ENCODE peak calls at places on chromosome 15, in four cellular contexts. One of them, this sample, is unnamed.

GRCh38 chr15:25803541-25803940 is 59.6 kb downstream of the ATP10A start:
- DNase-seq in AG09309: no peak
- DNase-seq in fibroblast of pulmonary artery: no peak
- DNase-seq in fibroblast of mammary gland: no peak
- DNase-seq in this sample: no peak

GRCh38 chr15:76994496-76994895 is 430 bp upstream of the PSTPIP1 start:
- DNase-seq in AG09309: no peak
- DNase-seq in fibroblast of mammary gland: no peak
- DNase-seq in fibroblast of pulmonary artery: no peak
- DNase-seq in this sample: no peak

GRCh38 chr15:56765252-56765651 is 31.9 kb upstream of the ZNF280D start:
- DNase-seq in fibroblast of pulmonary artery: peak
- DNase-seq in fibroblast of mammary gland: peak
- DNase-seq in AG09309: no peak
- DNase-seq in this sample: peak

GRCh38 chr15:80020731-80021130 is 38.7 kb upstream of the ZFAND6 start:
- DNase-seq in fibroblast of pulmonary artery: no peak
- DNase-seq in fibroblast of mammary gland: no peak
- DNase-seq in AG09309: no peak
- DNase-seq in this sample: no peak

GRCh38 chr15:78322243-78322642 is 17.9 kb upstream of the CRABP1 start:
- DNase-seq in fibroblast of mammary gland: no peak
- DNase-seq in AG09309: no peak
- DNase-seq in fibroblast of pulmonary artery: peak
- DNase-seq in this sample: peak

GRCh38 chr15:55863911-55864310 is 121.0 kb upstream of the PRTG start:
- DNase-seq in fibroblast of pulmonary artery: no peak
- DNase-seq in fibroblast of mammary gland: no peak
- DNase-seq in AG09309: no peak
- DNase-seq in this sample: no peak

GRCh38 chr15:84950570-84951111 is 31.0 kb upstream of the PDE8A start:
- DNase-seq in fibroblast of pulmonary artery: no peak
- DNase-seq in AG09309: no peak
- DNase-seq in fibroblast of mammary gland: no peak
- DNase-seq in this sample: no peak

GRCh38 chr15:61003683-61004299 is 225.3 kb downstream of the RORA start:
- DNase-seq in fibroblast of mammary gland: no peak
- DNase-seq in AG09309: no peak
- DNase-seq in fibroblast of pulmonary artery: no peak
- DNase-seq in this sample: no peak

GRCh38 chr15:29921130-29921601 is 98.9 kb upstream of the TJP1 start:
- DNase-seq in fibroblast of mammary gland: no peak
- DNase-seq in AG09309: no peak
- DNase-seq in fibroblast of pulmonary artery: no peak
- DNase-seq in this sample: no peak

GRCh38 chr15:101209285-101209821 is 42.5 kb downstream of the CHSY1 start:
- DNase-seq in AG09309: no peak
- DNase-seq in fibroblast of pulmonary artery: no peak
- DNase-seq in fibroblast of mammary gland: no peak
- DNase-seq in this sample: no peak

GRCh38 chr15:22839046-22839705 is 710 bp downstream of the NIPA2 start:
- DNase-seq in AG09309: no peak
- DNase-seq in fibroblast of mammary gland: no peak
- DNase-seq in fibroblast of pulmonary artery: peak
- DNase-seq in this sample: no peak

GRCh38 chr15:36356978-36357582 is 222.3 kb upstream of the CDIN1 start:
- DNase-seq in fibroblast of mammary gland: peak
- DNase-seq in AG09309: peak
- DNase-seq in fibroblast of pulmonary artery: peak
- DNase-seq in this sample: peak

GRCh38 chr15:53976844-53977392 is 1.3 kb upstream of the UNC13C start:
- DNase-seq in fibroblast of pulmonary artery: no peak
- DNase-seq in AG09309: no peak
- DNase-seq in fibroblast of mammary gland: no peak
- DNase-seq in this sample: no peak

GRCh38 chr15:31867536-31868442 is 162.5 kb upstream of the CHRNA7 start:
- DNase-seq in fibroblast of mammary gland: peak
- DNase-seq in fibroblast of pulmonary artery: peak
- DNase-seq in AG09309: no peak
- DNase-seq in this sample: peak

GRCh38 chr15:80173022-80173759 is 20.4 kb downstream of the FAH start:
- DNase-seq in fibroblast of mammary gland: peak
- DNase-seq in fibroblast of pulmonary artery: peak
- DNase-seq in AG09309: no peak
- DNase-seq in this sample: no peak

GRCh38 chr15:86615411-86615810 is 535.7 kb downstream of the AGBL1 start:
- DNase-seq in fibroblast of pulmonary artery: no peak
- DNase-seq in fibroblast of mammary gland: no peak
- DNase-seq in AG09309: no peak
- DNase-seq in this sample: no peak

GRCh38 chr15:65630760-65631159 is 9.0 kb downstream of the SLC24A1 start:
- DNase-seq in fibroblast of mammary gland: no peak
- DNase-seq in fibroblast of pulmonary artery: no peak
- DNase-seq in AG09309: no peak
- DNase-seq in this sample: no peak

GRCh38 chr15:70770863-70771262 is 7.5 kb upstream of the UACA start:
- DNase-seq in AG09309: no peak
- DNase-seq in fibroblast of mammary gland: no peak
- DNase-seq in fibroblast of pulmonary artery: no peak
- DNase-seq in this sample: no peak

GRCh38 chr15:22786868-22787698 is 639 bp downstream of the NIPA1 start:
- DNase-seq in AG09309: no peak
- DNase-seq in fibroblast of pulmonary artery: peak
- DNase-seq in fibroblast of mammary gland: peak
- DNase-seq in this sample: no peak

GRCh38 chr15:60518511-60518910 is 39.6 kb upstream of the ICE2 start:
- DNase-seq in AG09309: no peak
- DNase-seq in fibroblast of pulmonary artery: no peak
- DNase-seq in fibroblast of mammary gland: no peak
- DNase-seq in this sample: no peak

GRCh38 chr15:64249406-64249805 is 86.6 kb upstream of the PPIB start:
- DNase-seq in fibroblast of mammary gland: no peak
- DNase-seq in AG09309: no peak
- DNase-seq in fibroblast of pulmonary artery: no peak
- DNase-seq in this sample: no peak

GRCh38 chr15:36579792-36580431 is 486 bp downstream of the CDIN1 start:
- DNase-seq in fibroblast of mammary gland: peak
- DNase-seq in fibroblast of pulmonary artery: no peak
- DNase-seq in AG09309: no peak
- DNase-seq in this sample: no peak

DNA sequence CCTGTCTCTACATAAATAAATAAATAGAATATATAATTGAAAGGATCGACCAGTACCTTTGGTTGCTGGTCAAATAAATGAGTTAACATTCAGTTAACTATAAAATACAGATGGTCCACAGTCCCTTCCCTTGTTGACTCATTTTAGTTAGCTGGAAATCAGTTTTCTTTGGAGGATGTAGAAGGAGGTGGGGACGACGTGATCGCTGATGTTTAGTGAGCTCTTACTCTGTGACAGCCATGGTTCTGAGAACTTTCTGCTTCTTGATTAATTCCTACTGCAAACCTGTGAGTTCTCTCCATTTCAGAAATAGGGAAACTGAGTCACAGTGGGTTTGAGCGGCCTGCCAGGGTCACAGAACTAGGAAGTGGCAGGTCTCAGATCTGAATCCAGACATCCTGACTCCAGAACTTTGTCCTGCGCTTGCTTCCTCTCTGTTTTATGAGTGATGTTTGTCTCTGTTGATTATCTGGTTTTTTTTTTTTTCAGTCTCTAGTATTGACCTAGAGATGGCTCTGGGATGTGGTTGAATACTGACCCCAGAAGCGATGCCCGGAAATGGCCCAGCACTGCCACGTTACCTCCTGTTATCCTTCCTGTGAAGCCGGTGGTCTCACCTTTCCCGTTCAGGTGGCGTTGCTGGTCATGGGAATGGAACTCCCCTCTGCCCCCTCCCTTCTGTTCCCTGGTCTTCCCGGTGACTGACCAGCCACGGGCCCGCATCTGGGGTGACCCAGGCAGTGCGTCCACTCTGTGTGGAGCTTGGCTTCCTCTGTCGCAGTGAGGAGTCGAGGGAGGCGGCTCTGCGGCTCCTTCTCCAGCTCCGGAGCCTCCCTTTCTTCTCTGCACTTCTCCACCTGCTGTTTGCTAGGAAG is 18.2 kb downstream of the SYNM start:
- DNase-seq in fibroblast of pulmonary artery: no peak
- DNase-seq in fibroblast of mammary gland: peak
- DNase-seq in AG09309: no peak
- DNase-seq in this sample: no peak
- H3K4me3 ChIP-seq in fibroblast of pulmonary artery: peak
- H3K4me3 ChIP-seq in fibroblast of mammary gland: peak
- H3K4me3 ChIP-seq in AG09309: peak
- H3K4me3 ChIP-seq in this sample: peak

GRCh38 chr15:88621789-88622604 is 857 bp downstream of the AEN start:
- DNase-seq in fibroblast of pulmonary artery: peak
- DNase-seq in fibroblast of mammary gland: peak
- DNase-seq in AG09309: no peak
- DNase-seq in this sample: no peak

GRCh38 chr15:88624156-88624970 is 3.2 kb downstream of the AEN start:
- DNase-seq in fibroblast of mammary gland: peak
- DNase-seq in AG09309: no peak
- DNase-seq in fibroblast of pulmonary artery: peak
- DNase-seq in this sample: peak

GRCh38 chr15:88623632-88624031 is 2.5 kb downstream of the AEN start:
- DNase-seq in AG09309: no peak
- DNase-seq in fibroblast of pulmonary artery: no peak
- DNase-seq in fibroblast of mammary gland: no peak
- DNase-seq in this sample: no peak

GRCh38 chr15:88622605-88622975 is 1.4 kb downstream of the AEN start:
- DNase-seq in fibroblast of mammary gland: no peak
- DNase-seq in AG09309: no peak
- DNase-seq in fibroblast of pulmonary artery: no peak
- DNase-seq in this sample: no peak

GRCh38 chr15:88623061-88623460 is 1.9 kb downstream of the AEN start:
- DNase-seq in AG09309: peak
- DNase-seq in fibroblast of mammary gland: peak
- DNase-seq in fibroblast of pulmonary artery: peak
- DNase-seq in this sample: peak
- H3K4me3 ChIP-seq in AG09309: peak
- H3K4me3 ChIP-seq in fibroblast of mammary gland: peak
- H3K4me3 ChIP-seq in fibroblast of pulmonary artery: peak
- H3K4me3 ChIP-seq in this sample: peak

GRCh38 chr15:73737506-73737905 is 15.6 kb downstream of the INSYN1 start:
- DNase-seq in AG09309: no peak
- DNase-seq in fibroblast of pulmonary artery: no peak
- DNase-seq in fibroblast of mammary gland: no peak
- DNase-seq in this sample: no peak

GRCh38 chr15:73727330-73728018 is 25.7 kb downstream of the INSYN1 start:
- DNase-seq in AG09309: peak
- DNase-seq in fibroblast of mammary gland: peak
- DNase-seq in fibroblast of pulmonary artery: peak
- DNase-seq in this sample: peak

DNA sequence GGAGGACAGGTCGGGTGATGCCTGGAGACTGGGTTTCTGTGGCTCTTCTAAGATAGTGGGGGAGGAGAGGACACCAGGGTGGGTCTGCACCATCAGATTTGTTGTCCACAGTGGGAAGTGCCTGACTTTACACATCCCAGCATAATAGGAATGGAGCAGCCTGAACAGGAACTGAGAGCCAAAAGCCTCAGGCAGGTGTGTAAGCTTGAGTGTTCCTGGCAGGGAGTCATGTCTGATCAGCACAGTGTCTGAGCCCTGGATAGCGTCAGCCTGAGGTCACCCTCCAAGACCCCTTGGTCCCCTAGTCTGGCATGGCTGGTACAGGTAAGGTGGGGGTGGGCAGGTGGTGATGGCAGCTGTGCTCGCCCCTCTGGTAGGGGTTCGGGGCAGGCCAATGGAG is 20.2 kb downstream of the INSYN1 start:
- DNase-seq in AG09309: no peak
- DNase-seq in fibroblast of mammary gland: no peak
- DNase-seq in fibroblast of pulmonary artery: no peak
- DNase-seq in this sample: no peak
- H3K4me3 ChIP-seq in AG09309: no peak
- H3K4me3 ChIP-seq in fibroblast of mammary gland: no peak
- H3K4me3 ChIP-seq in fibroblast of pulmonary artery: no peak
- H3K4me3 ChIP-seq in this sample: no peak

GRCh38 chr15:67070892-67071664 is 5.7 kb downstream of the SMAD3 start:
- DNase-seq in fibroblast of mammary gland: peak
- DNase-seq in fibroblast of pulmonary artery: no peak
- DNase-seq in AG09309: no peak
- DNase-seq in this sample: no peak

GRCh38 chr15:67068724-67069400 is 3.5 kb downstream of the SMAD3 start:
- DNase-seq in fibroblast of pulmonary artery: no peak
- DNase-seq in fibroblast of mammary gland: peak
- DNase-seq in AG09309: no peak
- DNase-seq in this sample: no peak

GRCh38 chr15:67072442-67072841 is 7.0 kb downstream of the SMAD3 start:
- DNase-seq in fibroblast of pulmonary artery: no peak
- DNase-seq in fibroblast of mammary gland: peak
- DNase-seq in AG09309: no peak
- DNase-seq in this sample: no peak

GRCh38 chr15:67067930-67068542 is 2.6 kb downstream of the SMAD3 start:
- DNase-seq in fibroblast of mammary gland: no peak
- DNase-seq in AG09309: no peak
- DNase-seq in fibroblast of pulmonary artery: no peak
- DNase-seq in this sample: no peak

GRCh38 chr15:67070150-67070549 is 4.7 kb downstream of the SMAD3 start:
- DNase-seq in fibroblast of mammary gland: no peak
- DNase-seq in AG09309: no peak
- DNase-seq in fibroblast of pulmonary artery: no peak
- DNase-seq in this sample: no peak
- H3K4me3 ChIP-seq in fibroblast of mammary gland: no peak
- H3K4me3 ChIP-seq in AG09309: no peak
- H3K4me3 ChIP-seq in fibroblast of pulmonary artery: no peak
- H3K4me3 ChIP-seq in this sample: no peak

DNA sequence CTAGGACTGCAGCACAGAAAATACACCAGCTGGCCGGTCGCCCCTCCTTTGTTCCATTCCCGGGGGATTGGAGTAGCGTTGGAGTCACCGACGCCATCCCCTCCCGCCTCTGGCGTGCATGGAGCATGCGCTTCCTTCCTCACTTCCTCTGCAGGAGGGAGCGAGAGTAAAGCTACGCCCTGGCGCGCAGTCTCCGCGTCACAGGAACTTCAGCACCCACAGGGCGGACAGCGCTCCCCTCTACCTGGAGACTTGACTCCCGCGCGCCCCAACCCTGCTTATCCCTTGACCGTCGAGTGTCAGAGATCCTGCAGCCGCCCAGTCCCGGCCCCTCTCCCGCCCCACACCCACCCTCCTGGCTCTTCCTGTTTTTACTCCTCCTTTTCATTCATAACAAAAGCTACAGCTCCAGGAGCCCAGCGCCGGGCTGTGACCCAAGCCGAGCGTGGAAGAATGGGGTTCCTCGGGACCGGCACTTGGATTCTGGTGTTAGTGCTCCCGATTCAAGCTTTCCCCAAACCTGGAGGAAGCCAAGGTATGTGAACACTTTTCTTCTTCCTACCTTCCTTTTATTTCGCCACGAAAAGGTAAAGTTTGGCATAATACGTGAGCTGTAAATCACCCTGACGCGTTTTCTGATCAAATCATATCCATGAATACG is at the start of gene SCG3:
- DNase-seq in fibroblast of pulmonary artery: peak
- DNase-seq in AG09309: no peak
- DNase-seq in fibroblast of mammary gland: peak
- DNase-seq in this sample: peak
- H3K4me3 ChIP-seq in fibroblast of pulmonary artery: no peak
- H3K4me3 ChIP-seq in AG09309: no peak
- H3K4me3 ChIP-seq in fibroblast of mammary gland: no peak
- H3K4me3 ChIP-seq in this sample: no peak